ENCODE peak calls at places on chromosomes 7 and 10, in five cellular contexts. Z is psoas muscle, F is fibroblast of lung, H is DMS153, P is NCI-H748 treated with DMSO at 0.1 percent for 48 hours. G is an unnamed sample.
A peak's percentile ranks its signal among the peaks of the same experiment; 100 is the strongest.

GRCh38 chr7:38671901-38672559 is 40.9 kb upstream of the AMPH start:
- DNase-seq in Z (no peak), F (no peak), H (no peak), P (no peak), G (no peak)

GRCh38 chr7:13508586-13508985 is 480.9 kb downstream of the ETV1 start:
- DNase-seq in Z (no peak), F (peak; percentile 25), H (no peak), P (no peak), G (no peak)

GRCh38 chr7:64541438-64542359 is 21.2 kb downstream of the ZNF680 start:
- DNase-seq in Z (peak; percentile 19), F (peak; percentile 66), H (no peak), P (no peak), G (peak; percentile 74)

GRCh38 chr7:55053651-55054226 is 34.9 kb downstream of the EGFR start:
- DNase-seq in Z (no peak), F (no peak), H (no peak), P (no peak), G (no peak)

GRCh38 chr7:43108255-43109011 is 4.0 kb upstream of the HECW1 start:
- DNase-seq in Z (peak; percentile 31), F (peak; percentile 66), H (peak; percentile 44), P (no peak), G (no peak)

GRCh38 chr10:132301371-132302330 is 6.1 kb downstream of the STK32C start:
- DNase-seq in Z (no peak), F (no peak), H (no peak), P (no peak), G (no peak)

GRCh38 chr7:121797283-121798037 is 75.5 kb upstream of the PTPRZ1 start:
- DNase-seq in Z (no peak), F (no peak), H (no peak), P (no peak), G (no peak)

GRCh38 chr7:3436746-3437145 is 135.7 kb downstream of the SDK1 start:
- DNase-seq in Z (no peak), F (peak; percentile 64), H (no peak), P (no peak), G (no peak)

GRCh38 chr10:4018054-4018511 is 233.1 kb upstream of the KLF6 start:
- DNase-seq in Z (no peak), F (no peak), H (no peak), P (no peak), G (no peak)

GRCh38 chr7:99106869-99107268 is 37.0 kb downstream of the SMURF1 start:
- DNase-seq in Z (no peak), F (no peak), H (no peak), P (no peak), G (no peak)

GRCh38 chr10:90859321-90859751 is 1.5 kb upstream of the HTR7 start:
- DNase-seq in Z (no peak), F (peak; percentile 83), H (no peak), P (no peak), G (no peak)

GRCh38 chr7:45072131-45073030 is 16.4 kb downstream of the NACAD start:
- DNase-seq in Z (no peak), F (no peak), H (no peak), P (no peak), G (no peak)